ENCODE peak calls at places on chromosomes 6 and 20, in six cellular contexts. One of them, this sample, is unnamed.

GRCh38 chr20:3431109-3431508 is 23.6 kb upstream of the DNAAF9 start:
- DNase-seq in H1: no peak
- DNase-seq in IMR-90: peak
- DNase-seq in mesenchymal stem cell: no peak
- DNase-seq in neuronal stem cell: no peak
- DNase-seq in trophoblast cell: no peak
- DNase-seq in this sample: no peak

GRCh38 chr20:7003598-7003997 is 236.1 kb downstream of the BMP2 start:
- DNase-seq in mesenchymal stem cell: no peak
- DNase-seq in neuronal stem cell: no peak
- DNase-seq in IMR-90: no peak
- DNase-seq in trophoblast cell: no peak
- DNase-seq in H1: no peak
- DNase-seq in this sample: no peak

GRCh38 chr6:137970368-137970767 is 103.3 kb downstream of the TNFAIP3 start:
- DNase-seq in mesenchymal stem cell: no peak
- DNase-seq in IMR-90: no peak
- DNase-seq in H1: no peak
- DNase-seq in trophoblast cell: no peak
- DNase-seq in neuronal stem cell: no peak
- DNase-seq in this sample: no peak

GRCh38 chr6:107532707-107533106 is 42.8 kb downstream of the SOBP start:
- DNase-seq in neuronal stem cell: no peak
- DNase-seq in trophoblast cell: no peak
- DNase-seq in IMR-90: no peak
- DNase-seq in H1: no peak
- DNase-seq in mesenchymal stem cell: no peak
- DNase-seq in this sample: no peak

GRCh38 chr6:13248053-13248452 is 80.3 kb downstream of the TBC1D7 start:
- DNase-seq in trophoblast cell: no peak
- DNase-seq in H1: no peak
- DNase-seq in neuronal stem cell: no peak
- DNase-seq in mesenchymal stem cell: peak
- DNase-seq in IMR-90: peak
- DNase-seq in this sample: peak

GRCh38 chr6:127515234-127515793 is 3.8 kb downstream of the MTCL3 start:
- DNase-seq in IMR-90: no peak
- DNase-seq in trophoblast cell: no peak
- DNase-seq in neuronal stem cell: peak
- DNase-seq in H1: peak
- DNase-seq in mesenchymal stem cell: no peak
- DNase-seq in this sample: peak

GRCh38 chr6:165616116-165616515 is 46.9 kb downstream of the PDE10A start:
- DNase-seq in H1: no peak
- DNase-seq in neuronal stem cell: no peak
- DNase-seq in IMR-90: peak
- DNase-seq in mesenchymal stem cell: peak
- DNase-seq in trophoblast cell: no peak
- DNase-seq in this sample: no peak

GRCh38 chr6:3135668-3136297 is 17.3 kb downstream of the BPHL start:
- DNase-seq in mesenchymal stem cell: no peak
- DNase-seq in trophoblast cell: no peak
- DNase-seq in neuronal stem cell: no peak
- DNase-seq in H1: no peak
- DNase-seq in IMR-90: no peak
- DNase-seq in this sample: no peak

GRCh38 chr6:36911946-36912555 is 26.3 kb downstream of the C6orf89 start:
- DNase-seq in mesenchymal stem cell: no peak
- DNase-seq in H1: no peak
- DNase-seq in neuronal stem cell: no peak
- DNase-seq in trophoblast cell: no peak
- DNase-seq in IMR-90: no peak
- DNase-seq in this sample: no peak

DNA sequence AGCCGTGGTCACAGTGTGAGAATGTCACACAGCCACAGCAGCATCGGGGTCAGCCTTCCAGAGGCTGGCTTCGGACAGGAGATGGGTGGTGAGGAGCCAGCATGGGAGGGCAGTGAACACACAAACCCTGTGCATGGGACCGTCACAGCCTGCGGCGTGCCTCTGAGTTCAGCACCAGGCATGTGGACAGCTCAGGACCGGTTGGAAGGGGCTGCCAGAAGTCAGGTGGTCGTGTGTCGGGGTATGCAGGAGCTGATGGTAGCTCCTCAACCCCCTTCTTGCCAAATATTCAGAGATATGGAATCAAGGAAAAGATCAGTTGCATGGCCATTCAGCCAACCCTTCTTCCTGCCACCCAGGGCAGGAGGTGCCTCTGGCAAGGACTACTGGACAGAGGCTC is 28.2 kb downstream of the MYT1 start:
- DNase-seq in mesenchymal stem cell: no peak
- DNase-seq in IMR-90: no peak
- DNase-seq in H1: no peak
- DNase-seq in trophoblast cell: no peak
- DNase-seq in neuronal stem cell: peak
- DNase-seq in this sample: peak
- H3K4me2 ChIP-seq in mesenchymal stem cell: no peak
- H3K4me2 ChIP-seq in IMR-90: no peak
- H3K4me2 ChIP-seq in H1: no peak
- H3K4me2 ChIP-seq in trophoblast cell: no peak
- H3K4me2 ChIP-seq in neuronal stem cell: no peak
- H3K4me2 ChIP-seq in this sample: no peak

GRCh38 chr6:34414999-34415858 is 10.6 kb downstream of the RPS10 start:
- DNase-seq in neuronal stem cell: no peak
- DNase-seq in H1: no peak
- DNase-seq in mesenchymal stem cell: peak
- DNase-seq in trophoblast cell: no peak
- DNase-seq in IMR-90: peak
- DNase-seq in this sample: no peak
- H3K14ac ChIP-seq in neuronal stem cell: no peak
- H3K14ac ChIP-seq in H1: no peak
- H3K14ac ChIP-seq in mesenchymal stem cell: no peak
- H3K14ac ChIP-seq in trophoblast cell: no peak
- H3K14ac ChIP-seq in IMR-90: no peak
- H3K14ac ChIP-seq in this sample: no peak

GRCh38 chr20:48791666-48792071 is 36.1 kb downstream of the PREX1 start:
- DNase-seq in neuronal stem cell: no peak
- DNase-seq in H1: no peak
- DNase-seq in IMR-90: peak
- DNase-seq in mesenchymal stem cell: no peak
- DNase-seq in trophoblast cell: no peak
- DNase-seq in this sample: no peak
- H3K27ac ChIP-seq in neuronal stem cell: no peak
- H3K27ac ChIP-seq in H1: no peak
- H3K27ac ChIP-seq in IMR-90: no peak
- H3K27ac ChIP-seq in mesenchymal stem cell: no peak
- H3K27ac ChIP-seq in trophoblast cell: no peak
- H3K27ac ChIP-seq in this sample: no peak

GRCh38 chr6:43788305-43788704 is 18.3 kb downstream of the VEGFA start:
- DNase-seq in neuronal stem cell: no peak
- DNase-seq in H1: no peak
- DNase-seq in IMR-90: no peak
- DNase-seq in trophoblast cell: no peak
- DNase-seq in mesenchymal stem cell: no peak
- DNase-seq in this sample: no peak

GRCh38 chr6:43786664-43787329 is 16.8 kb downstream of the VEGFA start:
- DNase-seq in trophoblast cell: no peak
- DNase-seq in H1: no peak
- DNase-seq in IMR-90: peak
- DNase-seq in mesenchymal stem cell: no peak
- DNase-seq in neuronal stem cell: no peak
- DNase-seq in this sample: no peak

GRCh38 chr6:43790031-43790430 is 20.0 kb downstream of the VEGFA start:
- DNase-seq in mesenchymal stem cell: peak
- DNase-seq in neuronal stem cell: no peak
- DNase-seq in H1: no peak
- DNase-seq in IMR-90: no peak
- DNase-seq in trophoblast cell: no peak
- DNase-seq in this sample: no peak

GRCh38 chr6:43791752-43792422 is 21.9 kb downstream of the VEGFA start:
- DNase-seq in IMR-90: peak
- DNase-seq in trophoblast cell: no peak
- DNase-seq in neuronal stem cell: no peak
- DNase-seq in mesenchymal stem cell: peak
- DNase-seq in H1: no peak
- DNase-seq in this sample: no peak

DNA sequence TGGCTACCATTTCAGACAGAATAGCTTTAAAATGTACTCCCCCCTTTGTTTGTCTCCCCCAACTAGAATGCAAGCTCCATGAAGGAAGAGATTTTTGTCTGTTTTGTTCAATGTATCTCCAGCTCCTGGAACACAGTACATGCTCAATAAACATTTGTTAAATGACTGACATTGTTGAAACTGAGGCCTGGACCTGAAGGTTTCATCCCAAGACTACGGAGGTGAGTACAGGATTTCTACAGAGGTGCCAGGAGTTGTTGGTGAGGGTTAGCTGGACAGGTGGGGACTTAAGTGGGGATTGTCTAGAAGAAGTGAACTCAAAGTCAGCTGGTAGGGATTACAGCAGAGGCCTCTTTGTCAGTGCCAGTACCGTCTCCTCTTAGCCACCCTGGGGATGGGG is 19.4 kb downstream of the VEGFA start:
- DNase-seq in trophoblast cell: no peak
- DNase-seq in neuronal stem cell: no peak
- DNase-seq in H1: no peak
- DNase-seq in IMR-90: no peak
- DNase-seq in mesenchymal stem cell: no peak
- DNase-seq in this sample: no peak
- H3K4me2 ChIP-seq in trophoblast cell: no peak
- H3K4me2 ChIP-seq in neuronal stem cell: no peak
- H3K4me2 ChIP-seq in H1: no peak
- H3K4me2 ChIP-seq in IMR-90: no peak
- H3K4me2 ChIP-seq in mesenchymal stem cell: no peak
- H3K4me2 ChIP-seq in this sample: no peak

GRCh38 chr6:125248136-125248535 is 53.6 kb downstream of the HDDC2 start:
- DNase-seq in trophoblast cell: no peak
- DNase-seq in mesenchymal stem cell: no peak
- DNase-seq in IMR-90: no peak
- DNase-seq in H1: no peak
- DNase-seq in neuronal stem cell: no peak
- DNase-seq in this sample: no peak
- H3K14ac ChIP-seq in trophoblast cell: no peak
- H3K14ac ChIP-seq in mesenchymal stem cell: no peak
- H3K14ac ChIP-seq in IMR-90: no peak
- H3K14ac ChIP-seq in H1: no peak
- H3K14ac ChIP-seq in neuronal stem cell: no peak
- H3K14ac ChIP-seq in this sample: no peak